ENCODE peak calls at places on chromosomes 11 and 22, in seven cellular contexts. Q is HCT116, K is HepG2, V is K562, T is GM12878, Z is H1, S is SK-N-SH. H is an unnamed sample.

GRCh38 chr11:72237112-72237931 is 6.7 kb downstream of the PHOX2A start:
- DNase-seq in Q (no peak), K (no peak), V (no peak), T (no peak), Z (no peak), S (peak; percentile 74), H (no peak)

GRCh38 chr11:62108017-62108750 is 15.6 kb upstream of the INCENP start:
- DNase-seq in Q (peak; percentile 59), K (peak; percentile 65), V (peak; percentile 80), T (peak; percentile 11), Z (no peak), S (peak; percentile 69), H (peak; percentile 80)

GRCh38 chr11:1382831-1383607 is 6.7 kb upstream of the BRSK2 start:
- DNase-seq in Q (peak; percentile 31), K (peak; percentile 22), V (peak; percentile 67), T (peak; percentile 26), Z (peak; percentile 78), S (peak; percentile 91), H (peak; percentile 79)

GRCh38 chr22:29268511-29269229 is 602 bp downstream of the EWSR1 start:
- DNase-seq in Q (peak; percentile 1), K (peak; percentile 41), V (peak; percentile 62), T (no peak), Z (no peak), S (peak; percentile 63), H (no peak)

GRCh38 chr11:32435947-32436750 is 810 bp upstream of the WT1 start:
- DNase-seq in Q (no peak), K (no peak), V (no peak), T (no peak), Z (peak; percentile 67), S (peak; percentile 23), H (no peak)

GRCh38 chr11:126318642-126319373 is 14.9 kb downstream of the DCPS start:
- DNase-seq in Q (no peak), K (no peak), V (no peak), T (peak; percentile 55), Z (no peak), S (peak; percentile 46), H (no peak)

GRCh38 chr11:40134820-40135219 is 1324.6 kb downstream of the LRRC4C start:
- DNase-seq in Q (no peak), K (no peak), V (no peak), T (no peak), Z (no peak), S (peak; percentile 8), H (no peak)

GRCh38 chr22:49983148-49984042 is 22.8 kb downstream of the PIM3 start:
- DNase-seq in Q (no peak), K (no peak), V (no peak), T (no peak), Z (peak; percentile 83), S (peak; percentile 69), H (no peak)

GRCh38 chr11:31655483-31655882 is 145.9 kb downstream of the ELP4 start:
- DNase-seq in Q (peak; percentile 84), K (peak; percentile 82), V (no peak), T (no peak), Z (no peak), S (no peak), H (no peak)

GRCh38 chr22:37519268-37520195 is at the start of gene CARD10:
- DNase-seq in Q (no peak), K (no peak), V (peak; percentile 61), T (no peak), Z (peak; percentile 68), S (peak; percentile 89), H (peak; percentile 73)

GRCh38 chr11:103648670-103649400 is 387.6 kb upstream of the DDI1 start:
- DNase-seq in Q (no peak), K (no peak), V (no peak), T (no peak), Z (no peak), S (no peak), H (no peak)

GRCh38 chr11:125637840-125638239 is 12.9 kb downstream of the CHEK1 start:
- DNase-seq in Q (no peak), K (no peak), V (no peak), T (no peak), Z (no peak), S (no peak), H (peak; percentile 24)

GRCh38 chr11:125376117-125376516 is 119.9 kb downstream of the FEZ1 start:
- DNase-seq in Q (no peak), K (no peak), V (peak; percentile 8), T (no peak), Z (no peak), S (no peak), H (no peak)

GRCh38 chr11:57311109-57311936 is 13.4 kb downstream of the TNKS1BP1 start:
- DNase-seq in Q (peak; percentile 81), K (peak; percentile 84), V (peak; percentile 93), T (peak; percentile 16), Z (peak; percentile 94), S (peak; percentile 68), H (peak; percentile 97)

GRCh38 chr11:76135491-76135890 is 70.8 kb downstream of the WNT11 start:
- DNase-seq in Q (no peak), K (no peak), V (no peak), T (no peak), Z (no peak), S (no peak), H (no peak)

GRCh38 chr11:57667715-57668466 is at the start of gene ZDHHC5:
- DNase-seq in Q (peak; percentile 99), K (peak; percentile 97), V (peak; percentile 99), T (peak; percentile 99), Z (peak; percentile 97), S (peak; percentile 98), H (peak; percentile 99)

GRCh38 chr22:26065847-26066246 is 103.4 kb upstream of the SEZ6L start:
- DNase-seq in Q (no peak), K (no peak), V (no peak), T (no peak), Z (no peak), S (no peak), H (no peak)

GRCh38 chr22:20569059-20570058 is 61.9 kb downstream of the MED15 start:
- DNase-seq in Q (peak; percentile 78), K (no peak), V (no peak), T (peak; percentile 33), Z (no peak), S (no peak), H (peak; percentile 73)

GRCh38 chr22:20572132-20572802 is 64.9 kb downstream of the MED15 start:
- DNase-seq in Q (no peak), K (no peak), V (no peak), T (no peak), Z (no peak), S (no peak), H (no peak)

GRCh38 chr22:20571531-20572007 is 64.2 kb downstream of the MED15 start:
- DNase-seq in Q (no peak), K (peak; percentile 16), V (peak; percentile 91), T (no peak), Z (peak; percentile 85), S (peak; percentile 81), H (no peak)

GRCh38 chr22:20573176-20573829 is 65.9 kb downstream of the MED15 start:
- DNase-seq in Q (no peak), K (no peak), V (no peak), T (no peak), Z (no peak), S (no peak), H (no peak)

DNA sequence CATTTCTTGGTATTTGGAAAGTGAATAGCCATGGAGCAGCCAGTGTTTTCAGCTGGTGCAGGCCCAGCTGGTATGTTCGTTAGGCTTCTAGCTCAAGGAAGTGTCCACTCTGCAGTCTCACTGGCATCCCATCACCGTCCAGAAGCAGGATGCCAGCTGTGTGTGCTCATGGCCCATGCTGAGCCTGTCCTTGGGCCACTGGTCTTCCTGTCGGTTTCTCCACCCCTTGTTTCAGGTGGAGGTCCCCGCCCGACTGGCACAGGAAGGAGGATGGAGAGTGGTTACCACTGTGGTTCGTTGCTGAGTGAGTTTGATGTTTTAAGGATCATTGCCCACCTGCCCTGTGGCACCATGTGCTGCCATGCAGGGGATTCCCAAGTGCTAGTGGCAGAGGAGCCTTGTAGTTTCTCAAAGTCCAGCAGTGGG is 63.7 kb downstream of the MED15 start:
- DNase-seq in Q (no peak), K (no peak), V (no peak), T (no peak), Z (no peak), S (no peak), H (no peak)
- TF ChIP-seq JUND in Q (no peak), K (no peak), V (no peak), T (no peak), Z (no peak), S (no peak), H (no peak)

GRCh38 chr11:85187992-85188391 is 439.2 kb downstream of the DLG2 start:
- DNase-seq in Q (no peak), K (peak; percentile 56), V (no peak), T (no peak), Z (no peak), S (no peak), H (peak; percentile 36)

GRCh38 chr11:85180528-85180927 is 446.6 kb downstream of the DLG2 start:
- DNase-seq in Q (no peak), K (no peak), V (no peak), T (no peak), Z (no peak), S (no peak), H (peak; percentile 44)

DNA sequence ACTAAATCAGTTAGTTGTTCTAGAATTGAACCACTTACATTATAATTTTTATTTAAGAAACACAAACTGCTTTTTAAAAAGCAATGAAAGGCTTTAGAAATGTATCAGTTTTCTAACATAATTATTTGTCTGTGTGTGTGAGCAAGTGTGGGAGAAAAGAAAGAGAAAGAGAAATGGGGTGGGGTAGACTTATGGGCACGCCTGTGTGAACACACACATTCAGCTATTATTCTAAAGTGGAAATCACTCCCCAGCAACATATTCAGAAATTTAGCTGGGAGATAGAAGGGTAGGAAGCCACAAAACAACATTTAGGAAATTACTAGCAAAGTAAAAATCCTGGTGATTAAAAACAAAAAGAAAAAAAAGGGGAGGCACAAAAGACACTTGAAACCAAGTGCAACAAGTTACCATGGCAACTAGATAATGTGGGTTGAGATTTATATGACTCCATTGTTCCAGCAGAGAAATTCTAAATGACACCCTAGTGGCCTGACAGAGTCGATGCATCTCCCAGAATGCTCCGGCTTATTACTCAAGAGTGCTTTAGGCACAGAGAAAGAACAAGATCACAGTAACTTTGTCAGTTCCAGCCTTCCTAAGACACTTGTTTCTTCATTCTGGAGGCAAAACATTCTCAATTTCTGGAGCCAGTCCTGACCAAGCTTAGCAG is 444.6 kb downstream of the DLG2 start:
- DNase-seq in Q (peak; percentile 69), K (peak; percentile 21), V (no peak), T (no peak), Z (no peak), S (peak; percentile 24), H (peak; percentile 66)
- TF ChIP-seq JUND in Q (no peak), K (no peak), V (no peak), T (no peak), Z (no peak), S (no peak), H (no peak)

DNA sequence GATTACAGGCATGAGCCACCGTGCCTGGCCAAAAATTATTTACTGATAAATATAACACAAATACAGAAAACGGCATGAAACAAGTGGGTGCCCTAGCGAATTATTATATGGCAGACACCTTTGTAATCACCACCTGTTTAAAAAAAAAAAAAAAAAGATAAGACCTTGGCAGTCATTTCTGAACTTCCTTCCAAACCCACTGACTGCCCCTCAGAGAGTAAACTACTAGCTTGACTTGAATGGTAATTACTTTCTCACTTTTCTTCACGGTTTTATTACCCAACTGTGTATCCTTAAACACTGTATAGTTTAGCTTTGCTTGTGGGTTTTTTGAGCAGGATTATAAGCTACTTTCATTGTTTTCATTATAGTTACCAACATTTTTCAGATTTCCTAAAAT is 23.7 kb downstream of the SFI1 start:
- DNase-seq in Q (no peak), K (no peak), V (no peak), T (no peak), Z (no peak), S (no peak), H (no peak)
- TF ChIP-seq JUND in Q (no peak), K (no peak), V (no peak), T (no peak), Z (no peak), S (no peak), H (no peak)

GRCh38 chr11:129146196-129146595 is 45.9 kb downstream of the ARHGAP32 start:
- DNase-seq in Q (no peak), K (no peak), V (no peak), T (no peak), Z (no peak), S (no peak), H (no peak)
- TF ChIP-seq JUND in Q (no peak), K (no peak), V (no peak), T (no peak), Z (no peak), S (peak; percentile 8), H (no peak)

H was measured in T47D.